ENCODE peak calls at places on chromosomes 6 and 20, in nine cellular contexts. One of them, this sample, is unnamed.

GRCh38 chr20:24686156-24686555 is 216.7 kb downstream of the SYNDIG1 start:
- DNase-seq in IMR-90: no peak
- DNase-seq in adrenal gland: no peak
- DNase-seq in ovary: no peak
- DNase-seq in spleen: no peak
- DNase-seq in endothelial cell of umbilical vein: no peak
- DNase-seq in uterus: no peak
- DNase-seq in heart left ventricle: no peak
- DNase-seq in HepG2: no peak
- DNase-seq in this sample: peak; percentile 72

GRCh38 chr6:90865513-90865912 is 278.6 kb upstream of the MAP3K7 start:
- DNase-seq in ovary: no peak
- DNase-seq in IMR-90: no peak
- DNase-seq in HepG2: no peak
- DNase-seq in heart left ventricle: no peak
- DNase-seq in adrenal gland: no peak
- DNase-seq in uterus: no peak
- DNase-seq in endothelial cell of umbilical vein: no peak
- DNase-seq in spleen: no peak
- DNase-seq in this sample: no peak

GRCh38 chr6:36955671-36956070 is 1.1 kb downstream of the PI16 start:
- DNase-seq in endothelial cell of umbilical vein: no peak
- DNase-seq in IMR-90: no peak
- DNase-seq in uterus: no peak
- DNase-seq in heart left ventricle: no peak
- DNase-seq in HepG2: no peak
- DNase-seq in spleen: no peak
- DNase-seq in adrenal gland: no peak
- DNase-seq in ovary: no peak
- DNase-seq in this sample: no peak

GRCh38 chr6:107114872-107115694 is at the start of gene BEND3:
- DNase-seq in ovary: peak; percentile 64
- DNase-seq in adrenal gland: peak; percentile 35
- DNase-seq in spleen: peak; percentile 85
- DNase-seq in uterus: peak; percentile 41
- DNase-seq in endothelial cell of umbilical vein: no peak
- DNase-seq in IMR-90: no peak
- DNase-seq in HepG2: no peak
- DNase-seq in heart left ventricle: no peak
- DNase-seq in this sample: peak; percentile 85

GRCh38 chr6:25366785-25367657 is 87.8 kb downstream of the CARMIL1 start:
- DNase-seq in adrenal gland: no peak
- DNase-seq in HepG2: no peak
- DNase-seq in spleen: no peak
- DNase-seq in ovary: no peak
- DNase-seq in heart left ventricle: no peak
- DNase-seq in uterus: no peak
- DNase-seq in endothelial cell of umbilical vein: no peak
- DNase-seq in IMR-90: no peak
- DNase-seq in this sample: no peak

GRCh38 chr6:169210611-169211010 is 43.0 kb downstream of the THBS2 start:
- DNase-seq in heart left ventricle: no peak
- DNase-seq in adrenal gland: no peak
- DNase-seq in spleen: no peak
- DNase-seq in ovary: no peak
- DNase-seq in endothelial cell of umbilical vein: no peak
- DNase-seq in HepG2: no peak
- DNase-seq in uterus: no peak
- DNase-seq in IMR-90: no peak
- DNase-seq in this sample: no peak

GRCh38 chr20:6700563-6701328 is 66.7 kb upstream of the BMP2 start:
- DNase-seq in ovary: no peak
- DNase-seq in spleen: peak; percentile 83
- DNase-seq in adrenal gland: peak; percentile 55
- DNase-seq in IMR-90: no peak
- DNase-seq in endothelial cell of umbilical vein: peak; percentile 90
- DNase-seq in heart left ventricle: no peak
- DNase-seq in uterus: peak; percentile 15
- DNase-seq in HepG2: no peak
- DNase-seq in this sample: peak; percentile 54

GRCh38 chr6:166904101-166904746 is 52.1 kb downstream of the RNASET2 start:
- DNase-seq in HepG2: no peak
- DNase-seq in adrenal gland: no peak
- DNase-seq in endothelial cell of umbilical vein: no peak
- DNase-seq in ovary: no peak
- DNase-seq in heart left ventricle: no peak
- DNase-seq in IMR-90: peak; percentile 12
- DNase-seq in spleen: peak; percentile 76
- DNase-seq in uterus: no peak
- DNase-seq in this sample: no peak

GRCh38 chr20:47355489-47356219 is 845 bp downstream of the ZMYND8 start:
- DNase-seq in spleen: peak; percentile 41
- DNase-seq in IMR-90: no peak
- DNase-seq in heart left ventricle: no peak
- DNase-seq in HepG2: no peak
- DNase-seq in endothelial cell of umbilical vein: peak; percentile 58
- DNase-seq in uterus: no peak
- DNase-seq in ovary: no peak
- DNase-seq in adrenal gland: no peak
- DNase-seq in this sample: no peak

GRCh38 chr6:148538251-148539190 is 195.9 kb downstream of the SASH1 start:
- DNase-seq in spleen: no peak
- DNase-seq in endothelial cell of umbilical vein: no peak
- DNase-seq in uterus: no peak
- DNase-seq in adrenal gland: no peak
- DNase-seq in IMR-90: peak; percentile 73
- DNase-seq in heart left ventricle: no peak
- DNase-seq in HepG2: no peak
- DNase-seq in ovary: no peak
- DNase-seq in this sample: no peak

GRCh38 chr20:62980970-62981369 is 25.8 kb downstream of the BHLHE23 start:
- DNase-seq in heart left ventricle: no peak
- DNase-seq in ovary: no peak
- DNase-seq in spleen: no peak
- DNase-seq in endothelial cell of umbilical vein: no peak
- DNase-seq in HepG2: no peak
- DNase-seq in IMR-90: no peak
- DNase-seq in uterus: no peak
- DNase-seq in adrenal gland: no peak
- DNase-seq in this sample: no peak

GRCh38 chr6:159279790-159280277 is 110.6 kb downstream of the FNDC1 start:
- DNase-seq in heart left ventricle: no peak
- DNase-seq in spleen: no peak
- DNase-seq in uterus: no peak
- DNase-seq in adrenal gland: peak; percentile 34
- DNase-seq in IMR-90: no peak
- DNase-seq in HepG2: no peak
- DNase-seq in ovary: no peak
- DNase-seq in endothelial cell of umbilical vein: no peak
- DNase-seq in this sample: no peak

GRCh38 chr20:5524886-5525285 is 208.1 kb upstream of the PROKR2 start:
- DNase-seq in ovary: no peak
- DNase-seq in HepG2: no peak
- DNase-seq in spleen: no peak
- DNase-seq in heart left ventricle: no peak
- DNase-seq in IMR-90: no peak
- DNase-seq in adrenal gland: no peak
- DNase-seq in uterus: no peak
- DNase-seq in endothelial cell of umbilical vein: no peak
- DNase-seq in this sample: no peak

GRCh38 chr6:134784336-134784735 is 165.6 kb downstream of the ALDH8A1 start:
- DNase-seq in endothelial cell of umbilical vein: no peak
- DNase-seq in spleen: no peak
- DNase-seq in uterus: no peak
- DNase-seq in IMR-90: no peak
- DNase-seq in HepG2: no peak
- DNase-seq in adrenal gland: no peak
- DNase-seq in heart left ventricle: no peak
- DNase-seq in ovary: no peak
- DNase-seq in this sample: no peak
- TF ChIP-seq POLR2A in endothelial cell of umbilical vein: no peak
- TF ChIP-seq POLR2A in spleen: no peak
- TF ChIP-seq POLR2A in uterus: no peak
- TF ChIP-seq POLR2A in IMR-90: no peak
- TF ChIP-seq POLR2A in HepG2: no peak
- TF ChIP-seq POLR2A in adrenal gland: no peak
- TF ChIP-seq POLR2A in heart left ventricle: no peak
- TF ChIP-seq POLR2A in ovary: no peak
- TF ChIP-seq POLR2A in this sample: no peak

GRCh38 chr6:12956991-12957320 is 240.4 kb downstream of the PHACTR1 start:
- DNase-seq in adrenal gland: no peak
- DNase-seq in uterus: no peak
- DNase-seq in ovary: no peak
- DNase-seq in spleen: no peak
- DNase-seq in heart left ventricle: no peak
- DNase-seq in IMR-90: no peak
- DNase-seq in HepG2: no peak
- DNase-seq in endothelial cell of umbilical vein: no peak
- DNase-seq in this sample: no peak

GRCh38 chr6:12958052-12958706 is 241.6 kb downstream of the PHACTR1 start:
- DNase-seq in ovary: no peak
- DNase-seq in adrenal gland: no peak
- DNase-seq in heart left ventricle: no peak
- DNase-seq in endothelial cell of umbilical vein: peak; percentile 68
- DNase-seq in HepG2: no peak
- DNase-seq in spleen: no peak
- DNase-seq in uterus: no peak
- DNase-seq in IMR-90: no peak
- DNase-seq in this sample: no peak

GRCh38 chr6:12955996-12956395 is 239.4 kb downstream of the PHACTR1 start:
- DNase-seq in uterus: no peak
- DNase-seq in IMR-90: no peak
- DNase-seq in endothelial cell of umbilical vein: no peak
- DNase-seq in heart left ventricle: no peak
- DNase-seq in HepG2: no peak
- DNase-seq in adrenal gland: no peak
- DNase-seq in ovary: no peak
- DNase-seq in spleen: no peak
- DNase-seq in this sample: no peak

GRCh38 chr6:12961761-12962160 is 245.2 kb downstream of the PHACTR1 start:
- DNase-seq in spleen: no peak
- DNase-seq in HepG2: no peak
- DNase-seq in adrenal gland: no peak
- DNase-seq in uterus: no peak
- DNase-seq in ovary: no peak
- DNase-seq in heart left ventricle: no peak
- DNase-seq in endothelial cell of umbilical vein: no peak
- DNase-seq in IMR-90: no peak
- DNase-seq in this sample: no peak

GRCh38 chr6:12957321-12958051 is 240.9 kb downstream of the PHACTR1 start:
- DNase-seq in heart left ventricle: peak; percentile 87
- DNase-seq in ovary: peak; percentile 58
- DNase-seq in adrenal gland: peak; percentile 46
- DNase-seq in uterus: peak; percentile 41
- DNase-seq in HepG2: no peak
- DNase-seq in IMR-90: peak; percentile 13
- DNase-seq in endothelial cell of umbilical vein: peak; percentile 76
- DNase-seq in spleen: peak; percentile 79
- DNase-seq in this sample: peak; percentile 37
- TF ChIP-seq CTCF in heart left ventricle: no peak
- TF ChIP-seq CTCF in ovary: no peak
- TF ChIP-seq CTCF in adrenal gland: no peak
- TF ChIP-seq CTCF in uterus: no peak
- TF ChIP-seq CTCF in HepG2: no peak
- TF ChIP-seq CTCF in IMR-90: no peak
- TF ChIP-seq CTCF in endothelial cell of umbilical vein: no peak
- TF ChIP-seq CTCF in spleen: no peak
- TF ChIP-seq CTCF in this sample: no peak

GRCh38 chr6:121498481-121499276 is 63.2 kb downstream of the GJA1 start:
- DNase-seq in uterus: no peak
- DNase-seq in adrenal gland: peak; percentile 36
- DNase-seq in IMR-90: no peak
- DNase-seq in spleen: no peak
- DNase-seq in ovary: no peak
- DNase-seq in heart left ventricle: no peak
- DNase-seq in endothelial cell of umbilical vein: no peak
- DNase-seq in HepG2: no peak
- DNase-seq in this sample: no peak
- TF ChIP-seq POLR2A in uterus: no peak
- TF ChIP-seq POLR2A in adrenal gland: no peak
- TF ChIP-seq POLR2A in IMR-90: no peak
- TF ChIP-seq POLR2A in spleen: no peak
- TF ChIP-seq POLR2A in ovary: no peak
- TF ChIP-seq POLR2A in heart left ventricle: no peak
- TF ChIP-seq POLR2A in endothelial cell of umbilical vein: no peak
- TF ChIP-seq POLR2A in HepG2: no peak
- TF ChIP-seq POLR2A in this sample: no peak

GRCh38 chr20:43458422-43458924 is 777 bp downstream of the SRSF6 start:
- DNase-seq in ovary: no peak
- DNase-seq in uterus: no peak
- DNase-seq in endothelial cell of umbilical vein: peak; percentile 21
- DNase-seq in heart left ventricle: no peak
- DNase-seq in spleen: no peak
- DNase-seq in IMR-90: peak; percentile 21
- DNase-seq in HepG2: no peak
- DNase-seq in adrenal gland: no peak
- DNase-seq in this sample: peak; percentile 88
- TF ChIP-seq CTCF in ovary: no peak
- TF ChIP-seq CTCF in uterus: no peak
- TF ChIP-seq CTCF in endothelial cell of umbilical vein: no peak
- TF ChIP-seq CTCF in heart left ventricle: no peak
- TF ChIP-seq CTCF in spleen: no peak
- TF ChIP-seq CTCF in IMR-90: no peak
- TF ChIP-seq CTCF in HepG2: no peak
- TF ChIP-seq CTCF in adrenal gland: no peak
- TF ChIP-seq CTCF in this sample: no peak

GRCh38 chr20:61554617-61555016 is 302.6 kb downstream of the CDH4 start:
- DNase-seq in uterus: no peak
- DNase-seq in ovary: no peak
- DNase-seq in IMR-90: no peak
- DNase-seq in endothelial cell of umbilical vein: peak; percentile 1
- DNase-seq in HepG2: no peak
- DNase-seq in spleen: no peak
- DNase-seq in heart left ventricle: no peak
- DNase-seq in adrenal gland: no peak
- DNase-seq in this sample: no peak
- TF ChIP-seq POLR2A in uterus: no peak
- TF ChIP-seq POLR2A in ovary: no peak
- TF ChIP-seq POLR2A in IMR-90: no peak
- TF ChIP-seq POLR2A in endothelial cell of umbilical vein: no peak
- TF ChIP-seq POLR2A in HepG2: no peak
- TF ChIP-seq POLR2A in spleen: no peak
- TF ChIP-seq POLR2A in heart left ventricle: no peak
- TF ChIP-seq POLR2A in adrenal gland: no peak
- TF ChIP-seq POLR2A in this sample: no peak

GRCh38 chr6:7543761-7544424 is 2.4 kb downstream of the DSP start:
- DNase-seq in ovary: no peak
- DNase-seq in adrenal gland: peak; percentile 26
- DNase-seq in HepG2: no peak
- DNase-seq in endothelial cell of umbilical vein: no peak
- DNase-seq in spleen: no peak
- DNase-seq in uterus: no peak
- DNase-seq in IMR-90: no peak
- DNase-seq in heart left ventricle: no peak
- DNase-seq in this sample: no peak
- TF ChIP-seq CTCF in ovary: no peak
- TF ChIP-seq CTCF in adrenal gland: no peak
- TF ChIP-seq CTCF in HepG2: peak; percentile 12
- TF ChIP-seq CTCF in endothelial cell of umbilical vein: no peak
- TF ChIP-seq CTCF in spleen: no peak
- TF ChIP-seq CTCF in uterus: no peak
- TF ChIP-seq CTCF in IMR-90: no peak
- TF ChIP-seq CTCF in heart left ventricle: no peak
- TF ChIP-seq CTCF in this sample: no peak